ENCODE peak calls at places on chromosomes 4 and X, in six cellular contexts. R, Y, U, Z, F and K are unnamed samples.

GRCh38 chr4:84877051-84877833 is 89.2 kb downstream of the WDFY3 start:
- DNase-seq in Z (no peak), U (no peak), Y (no peak), F (no peak), R (no peak), K (no peak)

GRCh38 chr4:186027405-186027804 is 41.6 kb upstream of the TLR3 start:
- DNase-seq in Z (no peak), Y (no peak), U (no peak), F (no peak), R (no peak), K (no peak)

GRCh38 chr4:825063-825968 is 613 bp downstream of the CPLX1 start:
- DNase-seq in Z (no peak), Y (peak), U (no peak), R (peak), F (peak), K (no peak)

GRCh38 chr4:10587697-10588096 is 96.9 kb downstream of the CLNK start:
- DNase-seq in R (no peak), F (no peak), U (no peak), Y (no peak), Z (no peak), K (no peak)

GRCh38 chr4:44326716-44327115 is 121.9 kb downstream of the KCTD8 start:
- DNase-seq in R (no peak), Z (no peak), U (no peak), Y (no peak), F (no peak), K (no peak)

GRCh38 chrX:1507511-1508463 is 29.2 kb downstream of the P2RY8 start:
- DNase-seq in U (no peak), F (no peak), Z (no peak), Y (no peak), R (no peak), K (no peak)

GRCh38 chrX:48956728-48957414 is 536 bp downstream of the OTUD5 start:
- DNase-seq in R (peak), U (peak), Y (no peak), F (peak), Z (no peak), K (no peak)

GRCh38 chr4:183326853-183327252 is 4.6 kb upstream of the CLDN24 start:
- DNase-seq in Y (no peak), U (no peak), R (no peak), Z (no peak), F (no peak), K (no peak)

GRCh38 chr4:162149644-162150043 is 14.2 kb downstream of the FSTL5 start:
- DNase-seq in U (no peak), R (no peak), Y (no peak), Z (no peak), F (no peak), K (no peak)

GRCh38 chrX:68571292-68572256 is 72.7 kb downstream of the YIPF6 start:
- DNase-seq in F (no peak), R (no peak), Z (no peak), U (peak), Y (no peak), K (no peak)

GRCh38 chrX:54482839-54483593 is 13.0 kb downstream of the FGD1 start:
- DNase-seq in F (peak), Z (no peak), Y (no peak), R (no peak), U (no peak), K (no peak)